ENCODE peak calls at places on chromosomes 11 and 22, in eight cellular contexts. One of them, this sample, is unnamed. For H3K36me3 and H3K4me1, the result is how much of the 10 kb centered on the place peaks cover.

GRCh38 chr22:40452730-40453487 is 82.5 kb downstream of the SGSM3 start:
- DNase-seq in esophagus squamous epithelium: no peak
- DNase-seq in upper lobe of left lung: no peak
- DNase-seq in Panc1: no peak
- DNase-seq in IMR-90: peak
- DNase-seq in spleen: no peak
- DNase-seq in suprapubic skin: no peak
- DNase-seq in tibial nerve: no peak
- DNase-seq in this sample: no peak

GRCh38 chr11:129815596-129816461 is at the start of gene TMEM45B:
- DNase-seq in esophagus squamous epithelium: no peak
- DNase-seq in upper lobe of left lung: peak
- DNase-seq in Panc1: no peak
- DNase-seq in IMR-90: no peak
- DNase-seq in spleen: peak
- DNase-seq in suprapubic skin: no peak
- DNase-seq in tibial nerve: no peak
- DNase-seq in this sample: no peak

GRCh38 chr22:19430890-19431541 is 517 bp downstream of the HIRA start:
- DNase-seq in esophagus squamous epithelium: no peak
- DNase-seq in upper lobe of left lung: peak
- DNase-seq in Panc1: no peak
- DNase-seq in IMR-90: peak
- DNase-seq in spleen: peak
- DNase-seq in suprapubic skin: peak
- DNase-seq in tibial nerve: no peak
- DNase-seq in this sample: peak

GRCh38 chr11:123536690-123537437 is 106.8 kb downstream of the GRAMD1B start:
- DNase-seq in esophagus squamous epithelium: no peak
- DNase-seq in upper lobe of left lung: peak
- DNase-seq in Panc1: no peak
- DNase-seq in IMR-90: no peak
- DNase-seq in spleen: no peak
- DNase-seq in suprapubic skin: no peak
- DNase-seq in tibial nerve: peak
- DNase-seq in this sample: no peak

GRCh38 chr11:65416341-65417185 is 6.0 kb upstream of the NEAT1 start:
- DNase-seq in esophagus squamous epithelium: no peak
- DNase-seq in upper lobe of left lung: peak
- DNase-seq in Panc1: no peak
- DNase-seq in IMR-90: peak
- DNase-seq in spleen: peak
- DNase-seq in suprapubic skin: peak
- DNase-seq in tibial nerve: peak
- DNase-seq in this sample: peak

GRCh38 chr11:63683133-63683991 is 2.1 kb downstream of the RTN3 start:
- DNase-seq in esophagus squamous epithelium: no peak
- DNase-seq in upper lobe of left lung: no peak
- DNase-seq in Panc1: no peak
- DNase-seq in IMR-90: peak
- DNase-seq in spleen: no peak
- DNase-seq in suprapubic skin: no peak
- DNase-seq in tibial nerve: no peak
- DNase-seq in this sample: no peak

GRCh38 chr22:22696104-22696503 is 51.7 kb downstream of the GGTLC2 start:
- DNase-seq in esophagus squamous epithelium: no peak
- DNase-seq in upper lobe of left lung: no peak
- DNase-seq in Panc1: no peak
- DNase-seq in IMR-90: no peak
- DNase-seq in spleen: no peak
- DNase-seq in suprapubic skin: no peak
- DNase-seq in tibial nerve: no peak
- DNase-seq in this sample: no peak

GRCh38 chr11:117045196-117045595 is 53.0 kb downstream of the SIK3 start:
- DNase-seq in esophagus squamous epithelium: no peak
- DNase-seq in upper lobe of left lung: no peak
- DNase-seq in Panc1: no peak
- DNase-seq in IMR-90: peak
- DNase-seq in spleen: no peak
- DNase-seq in suprapubic skin: no peak
- DNase-seq in tibial nerve: no peak
- DNase-seq in this sample: no peak

GRCh38 chr11:93330446-93330984 is at the start of gene DEUP1:
- DNase-seq in esophagus squamous epithelium: no peak
- DNase-seq in upper lobe of left lung: peak
- DNase-seq in Panc1: no peak
- DNase-seq in IMR-90: no peak
- DNase-seq in spleen: peak
- DNase-seq in suprapubic skin: peak
- DNase-seq in tibial nerve: no peak
- DNase-seq in this sample: no peak

GRCh38 chr11:130612291-130612802 is 163.9 kb downstream of the ADAMTS15 start:
- DNase-seq in esophagus squamous epithelium: no peak
- DNase-seq in upper lobe of left lung: no peak
- DNase-seq in Panc1: no peak
- DNase-seq in IMR-90: peak
- DNase-seq in spleen: no peak
- DNase-seq in suprapubic skin: no peak
- DNase-seq in tibial nerve: no peak
- DNase-seq in this sample: no peak

GRCh38 chr11:46367244-46367915 is 14.1 kb upstream of the MDK start:
- DNase-seq in esophagus squamous epithelium: no peak
- DNase-seq in upper lobe of left lung: peak
- DNase-seq in Panc1: no peak
- DNase-seq in IMR-90: peak
- DNase-seq in spleen: peak
- DNase-seq in suprapubic skin: no peak
- DNase-seq in tibial nerve: peak
- DNase-seq in this sample: peak

GRCh38 chr11:6320411-6321207 is at the start of gene CAVIN3:
- DNase-seq in esophagus squamous epithelium: peak
- DNase-seq in upper lobe of left lung: peak
- DNase-seq in Panc1: no peak
- DNase-seq in IMR-90: peak
- DNase-seq in spleen: peak
- DNase-seq in suprapubic skin: peak
- DNase-seq in tibial nerve: peak
- DNase-seq in this sample: peak

GRCh38 chr11:6319879-6320410 is 356 bp downstream of the CAVIN3 start:
- DNase-seq in esophagus squamous epithelium: peak
- DNase-seq in upper lobe of left lung: peak
- DNase-seq in Panc1: no peak
- DNase-seq in IMR-90: peak
- DNase-seq in spleen: peak
- DNase-seq in suprapubic skin: peak
- DNase-seq in tibial nerve: peak
- DNase-seq in this sample: peak

GRCh38 chr11:6323291-6323905 is 3.1 kb upstream of the CAVIN3 start:
- DNase-seq in esophagus squamous epithelium: no peak
- DNase-seq in upper lobe of left lung: no peak
- DNase-seq in Panc1: no peak
- DNase-seq in IMR-90: no peak
- DNase-seq in spleen: no peak
- DNase-seq in suprapubic skin: no peak
- DNase-seq in tibial nerve: no peak
- DNase-seq in this sample: no peak

GRCh38 chr11:6321961-6322362 is 1.7 kb upstream of the CAVIN3 start:
- DNase-seq in esophagus squamous epithelium: no peak
- DNase-seq in upper lobe of left lung: no peak
- DNase-seq in Panc1: peak
- DNase-seq in IMR-90: peak
- DNase-seq in spleen: no peak
- DNase-seq in suprapubic skin: no peak
- DNase-seq in tibial nerve: no peak
- DNase-seq in this sample: no peak

DNA sequence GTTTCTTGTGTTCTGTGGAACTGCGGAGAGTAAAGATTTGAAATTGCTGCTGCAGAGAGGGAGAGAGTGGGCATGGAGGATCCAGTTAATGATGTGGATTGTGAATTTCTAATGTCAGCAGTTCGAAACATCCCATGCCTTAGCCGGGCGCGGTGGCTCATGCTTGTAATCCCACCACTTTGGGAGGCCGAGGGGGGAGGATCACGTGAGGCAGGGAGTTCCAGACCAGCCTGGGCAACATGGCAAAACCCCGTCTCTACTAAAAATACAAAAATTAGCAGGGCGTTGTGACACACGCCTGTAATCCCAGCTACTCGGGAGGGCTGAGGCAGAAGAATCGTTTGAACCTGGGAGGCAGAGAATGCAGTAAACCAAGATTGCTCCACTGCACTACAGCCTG is 1.1 kb upstream of the CAVIN3 start:
- DNase-seq in esophagus squamous epithelium: no peak
- DNase-seq in upper lobe of left lung: no peak
- DNase-seq in Panc1: no peak
- DNase-seq in IMR-90: no peak
- DNase-seq in spleen: no peak
- DNase-seq in suprapubic skin: peak
- DNase-seq in tibial nerve: no peak
- DNase-seq in this sample: no peak
- H3K4me3 ChIP-seq in esophagus squamous epithelium: peak
- H3K4me3 ChIP-seq in upper lobe of left lung: no peak
- H3K4me3 ChIP-seq in Panc1: peak
- H3K4me3 ChIP-seq in IMR-90: no peak
- H3K4me3 ChIP-seq in spleen: no peak
- H3K4me3 ChIP-seq in suprapubic skin: peak
- H3K4me3 ChIP-seq in tibial nerve: peak
- H3K4me3 ChIP-seq in this sample: peak

GRCh38 chr11:32931605-32932004 is 39.0 kb downstream of the QSER1 start:
- DNase-seq in esophagus squamous epithelium: no peak
- DNase-seq in upper lobe of left lung: no peak
- DNase-seq in Panc1: no peak
- DNase-seq in IMR-90: peak
- DNase-seq in spleen: no peak
- DNase-seq in suprapubic skin: no peak
- DNase-seq in tibial nerve: no peak
- DNase-seq in this sample: no peak

GRCh38 chr11:32935462-32936029 is 42.9 kb downstream of the QSER1 start:
- DNase-seq in esophagus squamous epithelium: no peak
- DNase-seq in upper lobe of left lung: no peak
- DNase-seq in Panc1: no peak
- DNase-seq in IMR-90: no peak
- DNase-seq in spleen: no peak
- DNase-seq in suprapubic skin: no peak
- DNase-seq in tibial nerve: no peak
- DNase-seq in this sample: no peak

DNA sequence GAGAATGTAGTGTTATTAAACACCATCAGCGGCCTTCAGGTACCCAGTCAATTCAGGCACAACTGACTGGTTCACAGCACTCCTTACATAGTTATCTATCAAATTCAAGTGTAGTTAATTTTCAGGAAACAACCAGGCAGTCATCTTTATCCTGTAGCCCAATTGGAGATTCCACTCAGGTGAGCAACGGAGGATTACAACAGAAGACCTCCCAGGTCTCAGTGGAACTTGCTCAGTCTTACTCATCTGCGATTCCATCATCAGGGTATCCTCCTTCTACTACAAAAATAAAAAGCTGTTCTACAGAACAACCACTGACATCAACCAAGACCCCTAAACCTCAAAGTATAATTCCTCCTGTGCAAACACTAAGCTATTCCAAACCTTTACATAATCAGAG is 39.6 kb downstream of the QSER1 start:
- DNase-seq in esophagus squamous epithelium: no peak
- DNase-seq in upper lobe of left lung: no peak
- DNase-seq in Panc1: no peak
- DNase-seq in IMR-90: no peak
- DNase-seq in spleen: no peak
- DNase-seq in suprapubic skin: no peak
- DNase-seq in tibial nerve: no peak
- DNase-seq in this sample: no peak
- H3K36me3 ChIP-seq in esophagus squamous epithelium: under half
- H3K36me3 ChIP-seq in upper lobe of left lung: under half
- H3K36me3 ChIP-seq in Panc1: under half
- H3K36me3 ChIP-seq in IMR-90: under half
- H3K36me3 ChIP-seq in spleen: under half
- H3K36me3 ChIP-seq in suprapubic skin: half or more
- H3K36me3 ChIP-seq in tibial nerve: half or more
- H3K36me3 ChIP-seq in this sample: under half

GRCh38 chr22:46806789-46807188 is 44.3 kb downstream of the TBC1D22A start:
- DNase-seq in esophagus squamous epithelium: no peak
- DNase-seq in upper lobe of left lung: no peak
- DNase-seq in Panc1: no peak
- DNase-seq in IMR-90: no peak
- DNase-seq in spleen: no peak
- DNase-seq in suprapubic skin: no peak
- DNase-seq in tibial nerve: no peak
- DNase-seq in this sample: no peak
- H3K4me1 ChIP-seq in esophagus squamous epithelium: under half
- H3K4me1 ChIP-seq in upper lobe of left lung: under half
- H3K4me1 ChIP-seq in Panc1: under half
- H3K4me1 ChIP-seq in IMR-90: under half
- H3K4me1 ChIP-seq in spleen: under half
- H3K4me1 ChIP-seq in suprapubic skin: under half
- H3K4me1 ChIP-seq in tibial nerve: under half
- H3K4me1 ChIP-seq in this sample: under half

GRCh38 chr11:70597006-70597555 is 198.8 kb downstream of the CTTN start:
- DNase-seq in esophagus squamous epithelium: no peak
- DNase-seq in upper lobe of left lung: no peak
- DNase-seq in Panc1: no peak
- DNase-seq in IMR-90: no peak
- DNase-seq in spleen: no peak
- DNase-seq in suprapubic skin: no peak
- DNase-seq in tibial nerve: no peak
- DNase-seq in this sample: no peak

GRCh38 chr11:70594031-70594430 is 195.7 kb downstream of the CTTN start:
- DNase-seq in esophagus squamous epithelium: no peak
- DNase-seq in upper lobe of left lung: no peak
- DNase-seq in Panc1: no peak
- DNase-seq in IMR-90: no peak
- DNase-seq in spleen: no peak
- DNase-seq in suprapubic skin: no peak
- DNase-seq in tibial nerve: no peak
- DNase-seq in this sample: no peak

GRCh38 chr11:70596091-70596490 is 197.8 kb downstream of the CTTN start:
- DNase-seq in esophagus squamous epithelium: no peak
- DNase-seq in upper lobe of left lung: no peak
- DNase-seq in Panc1: no peak
- DNase-seq in IMR-90: no peak
- DNase-seq in spleen: no peak
- DNase-seq in suprapubic skin: no peak
- DNase-seq in tibial nerve: no peak
- DNase-seq in this sample: no peak

GRCh38 chr11:70595016-70595415 is 196.7 kb downstream of the CTTN start:
- DNase-seq in esophagus squamous epithelium: no peak
- DNase-seq in upper lobe of left lung: no peak
- DNase-seq in Panc1: no peak
- DNase-seq in IMR-90: no peak
- DNase-seq in spleen: no peak
- DNase-seq in suprapubic skin: no peak
- DNase-seq in tibial nerve: no peak
- DNase-seq in this sample: no peak

DNA sequence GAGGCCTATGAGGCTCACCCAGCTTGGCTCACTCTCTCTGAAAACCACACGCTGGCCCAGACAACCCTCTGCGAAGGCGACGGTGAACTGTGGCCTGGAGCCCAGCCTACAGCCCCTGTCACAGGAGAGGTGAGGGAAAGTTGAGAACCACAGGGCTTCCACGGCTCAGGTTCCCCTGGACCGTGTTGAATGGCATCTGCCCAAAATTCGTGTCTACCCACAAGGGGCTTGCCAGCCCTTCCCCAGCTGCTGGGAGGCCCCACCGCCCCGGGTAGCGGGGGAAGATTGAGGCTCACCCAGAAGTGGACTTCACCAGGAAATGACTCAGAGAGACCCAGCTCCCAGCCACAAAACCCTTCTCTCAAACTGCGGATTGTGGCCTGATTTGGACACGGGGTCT is 197.1 kb downstream of the CTTN start:
- DNase-seq in esophagus squamous epithelium: no peak
- DNase-seq in upper lobe of left lung: no peak
- DNase-seq in Panc1: no peak
- DNase-seq in IMR-90: no peak
- DNase-seq in spleen: no peak
- DNase-seq in suprapubic skin: no peak
- DNase-seq in tibial nerve: no peak
- DNase-seq in this sample: no peak
- H3K4me3 ChIP-seq in esophagus squamous epithelium: no peak
- H3K4me3 ChIP-seq in upper lobe of left lung: no peak
- H3K4me3 ChIP-seq in Panc1: no peak
- H3K4me3 ChIP-seq in IMR-90: no peak
- H3K4me3 ChIP-seq in spleen: no peak
- H3K4me3 ChIP-seq in suprapubic skin: no peak
- H3K4me3 ChIP-seq in tibial nerve: no peak
- H3K4me3 ChIP-seq in this sample: no peak

This sample was measured in CD4-positive, CD25-positive, alpha-beta regulatory T cell.